ENCODE peak calls at places on chromosomes 13 and 19, in seven cellular contexts. One of them, this sample, is unnamed.

GRCh38 chr19:29798783-29799182 is 13.0 kb upstream of the CCNE1 start:
- DNase-seq in IMR-90: peak
- DNase-seq in mesenchymal stem cell: no peak
- DNase-seq in H1: no peak
- DNase-seq in H9: no peak
- DNase-seq in neuronal stem cell: no peak
- DNase-seq in trophoblast cell: no peak
- DNase-seq in this sample: no peak

GRCh38 chr19:54684537-54684936 is 21.8 kb downstream of the LILRB4 start:
- DNase-seq in IMR-90: no peak
- DNase-seq in H9: no peak
- DNase-seq in mesenchymal stem cell: no peak
- DNase-seq in neuronal stem cell: no peak
- DNase-seq in H1: no peak
- DNase-seq in trophoblast cell: peak
- DNase-seq in this sample: peak

GRCh38 chr13:113123226-113124150 is 889 bp downstream of the F10 start:
- DNase-seq in mesenchymal stem cell: no peak
- DNase-seq in IMR-90: no peak
- DNase-seq in H1: no peak
- DNase-seq in H9: peak
- DNase-seq in trophoblast cell: no peak
- DNase-seq in neuronal stem cell: no peak
- DNase-seq in this sample: peak

GRCh38 chr13:60211548-60211947 is 47.8 kb upstream of the DIAPH3 start:
- DNase-seq in H9: no peak
- DNase-seq in trophoblast cell: no peak
- DNase-seq in mesenchymal stem cell: no peak
- DNase-seq in H1: no peak
- DNase-seq in IMR-90: no peak
- DNase-seq in neuronal stem cell: no peak
- DNase-seq in this sample: peak

GRCh38 chr19:47631681-47632446 is 22.9 kb downstream of the BICRA start:
- DNase-seq in trophoblast cell: peak
- DNase-seq in H1: no peak
- DNase-seq in H9: no peak
- DNase-seq in mesenchymal stem cell: no peak
- DNase-seq in neuronal stem cell: no peak
- DNase-seq in IMR-90: no peak
- DNase-seq in this sample: no peak

GRCh38 chr13:27797228-27797624 is 4.9 kb downstream of the GSX1 start:
- DNase-seq in trophoblast cell: no peak
- DNase-seq in IMR-90: peak
- DNase-seq in neuronal stem cell: peak
- DNase-seq in H9: peak
- DNase-seq in mesenchymal stem cell: peak
- DNase-seq in H1: peak
- DNase-seq in this sample: peak

GRCh38 chr13:95122063-95122462 is 179.2 kb downstream of the ABCC4 start:
- DNase-seq in H1: no peak
- DNase-seq in neuronal stem cell: no peak
- DNase-seq in trophoblast cell: no peak
- DNase-seq in mesenchymal stem cell: peak
- DNase-seq in H9: no peak
- DNase-seq in IMR-90: peak
- DNase-seq in this sample: no peak

GRCh38 chr13:97977376-97977705 is 23.9 kb downstream of the IPO5 start:
- DNase-seq in neuronal stem cell: no peak
- DNase-seq in mesenchymal stem cell: peak
- DNase-seq in H9: no peak
- DNase-seq in H1: no peak
- DNase-seq in trophoblast cell: no peak
- DNase-seq in IMR-90: no peak
- DNase-seq in this sample: no peak

GRCh38 chr13:95005300-95005699 is 293.0 kb upstream of the SOX21 start:
- DNase-seq in mesenchymal stem cell: no peak
- DNase-seq in IMR-90: no peak
- DNase-seq in H1: no peak
- DNase-seq in H9: no peak
- DNase-seq in neuronal stem cell: no peak
- DNase-seq in trophoblast cell: no peak
- DNase-seq in this sample: no peak

GRCh38 chr13:74206061-74206561 is 71.9 kb upstream of the KLF12 start:
- DNase-seq in neuronal stem cell: no peak
- DNase-seq in IMR-90: peak
- DNase-seq in trophoblast cell: peak
- DNase-seq in H1: no peak
- DNase-seq in H9: no peak
- DNase-seq in mesenchymal stem cell: peak
- DNase-seq in this sample: peak

GRCh38 chr13:81686877-81687276 is 1346.0 kb upstream of the SPRY2 start:
- DNase-seq in mesenchymal stem cell: peak
- DNase-seq in IMR-90: no peak
- DNase-seq in trophoblast cell: no peak
- DNase-seq in H9: no peak
- DNase-seq in H1: no peak
- DNase-seq in neuronal stem cell: no peak
- DNase-seq in this sample: no peak

GRCh38 chr19:46944123-46944718 is 75.4 kb upstream of the NPAS1 start:
- DNase-seq in mesenchymal stem cell: no peak
- DNase-seq in trophoblast cell: no peak
- DNase-seq in IMR-90: no peak
- DNase-seq in H9: no peak
- DNase-seq in H1: no peak
- DNase-seq in neuronal stem cell: no peak
- DNase-seq in this sample: no peak

GRCh38 chr13:60583911-60584753 is 187.1 kb downstream of the TDRD3 start:
- DNase-seq in IMR-90: peak
- DNase-seq in H1: peak
- DNase-seq in mesenchymal stem cell: peak
- DNase-seq in neuronal stem cell: no peak
- DNase-seq in H9: peak
- DNase-seq in trophoblast cell: no peak
- DNase-seq in this sample: peak

DNA sequence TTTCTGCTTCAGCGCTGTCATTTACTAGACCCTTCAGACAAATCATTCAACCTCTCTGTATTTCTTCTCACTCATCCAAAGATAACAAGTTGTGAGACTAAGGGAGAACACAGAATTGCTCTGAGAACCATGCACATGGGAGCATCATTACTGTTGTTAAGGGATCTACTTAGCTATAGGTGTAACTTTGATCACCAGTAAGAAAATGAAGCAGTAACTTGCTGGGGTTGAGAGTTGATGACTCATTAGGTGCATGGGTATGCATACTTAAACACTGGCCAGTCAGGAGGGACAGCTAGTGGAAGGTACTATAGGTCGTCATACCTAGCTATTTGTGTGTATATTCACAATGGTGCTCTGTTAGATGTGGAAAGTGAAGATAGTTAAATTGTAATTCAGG is 61.5 kb downstream of the B3GLCT start:
- DNase-seq in IMR-90: no peak
- DNase-seq in mesenchymal stem cell: no peak
- DNase-seq in trophoblast cell: no peak
- DNase-seq in H1: no peak
- DNase-seq in H9: no peak
- DNase-seq in neuronal stem cell: no peak
- DNase-seq in this sample: peak
- H2AK5ac ChIP-seq in IMR-90: no peak
- H2AK5ac ChIP-seq in mesenchymal stem cell: no peak
- H2AK5ac ChIP-seq in trophoblast cell: no peak
- H2AK5ac ChIP-seq in H1: no peak
- H2AK5ac ChIP-seq in H9: no peak
- H2AK5ac ChIP-seq in neuronal stem cell: no peak
- H2AK5ac ChIP-seq in this sample: no peak

GRCh38 chr13:84940801-84941200 is 858.4 kb downstream of the SLITRK6 start:
- DNase-seq in mesenchymal stem cell: no peak
- DNase-seq in neuronal stem cell: no peak
- DNase-seq in H9: no peak
- DNase-seq in H1: no peak
- DNase-seq in IMR-90: no peak
- DNase-seq in trophoblast cell: no peak
- DNase-seq in this sample: no peak

GRCh38 chr13:84940167-84940566 is 859.1 kb downstream of the SLITRK6 start:
- DNase-seq in mesenchymal stem cell: no peak
- DNase-seq in trophoblast cell: no peak
- DNase-seq in neuronal stem cell: no peak
- DNase-seq in IMR-90: no peak
- DNase-seq in H9: no peak
- DNase-seq in H1: no peak
- DNase-seq in this sample: no peak

GRCh38 chr13:84951128-84951527 is 848.1 kb downstream of the SLITRK6 start:
- DNase-seq in H1: no peak
- DNase-seq in trophoblast cell: no peak
- DNase-seq in neuronal stem cell: no peak
- DNase-seq in mesenchymal stem cell: no peak
- DNase-seq in IMR-90: no peak
- DNase-seq in H9: no peak
- DNase-seq in this sample: no peak

GRCh38 chr13:84946144-84946543 is 853.1 kb downstream of the SLITRK6 start:
- DNase-seq in H9: no peak
- DNase-seq in trophoblast cell: no peak
- DNase-seq in mesenchymal stem cell: peak
- DNase-seq in H1: no peak
- DNase-seq in IMR-90: no peak
- DNase-seq in neuronal stem cell: no peak
- DNase-seq in this sample: no peak
- H2AK5ac ChIP-seq in H9: no peak
- H2AK5ac ChIP-seq in trophoblast cell: no peak
- H2AK5ac ChIP-seq in mesenchymal stem cell: no peak
- H2AK5ac ChIP-seq in H1: no peak
- H2AK5ac ChIP-seq in IMR-90: no peak
- H2AK5ac ChIP-seq in neuronal stem cell: no peak
- H2AK5ac ChIP-seq in this sample: no peak

DNA sequence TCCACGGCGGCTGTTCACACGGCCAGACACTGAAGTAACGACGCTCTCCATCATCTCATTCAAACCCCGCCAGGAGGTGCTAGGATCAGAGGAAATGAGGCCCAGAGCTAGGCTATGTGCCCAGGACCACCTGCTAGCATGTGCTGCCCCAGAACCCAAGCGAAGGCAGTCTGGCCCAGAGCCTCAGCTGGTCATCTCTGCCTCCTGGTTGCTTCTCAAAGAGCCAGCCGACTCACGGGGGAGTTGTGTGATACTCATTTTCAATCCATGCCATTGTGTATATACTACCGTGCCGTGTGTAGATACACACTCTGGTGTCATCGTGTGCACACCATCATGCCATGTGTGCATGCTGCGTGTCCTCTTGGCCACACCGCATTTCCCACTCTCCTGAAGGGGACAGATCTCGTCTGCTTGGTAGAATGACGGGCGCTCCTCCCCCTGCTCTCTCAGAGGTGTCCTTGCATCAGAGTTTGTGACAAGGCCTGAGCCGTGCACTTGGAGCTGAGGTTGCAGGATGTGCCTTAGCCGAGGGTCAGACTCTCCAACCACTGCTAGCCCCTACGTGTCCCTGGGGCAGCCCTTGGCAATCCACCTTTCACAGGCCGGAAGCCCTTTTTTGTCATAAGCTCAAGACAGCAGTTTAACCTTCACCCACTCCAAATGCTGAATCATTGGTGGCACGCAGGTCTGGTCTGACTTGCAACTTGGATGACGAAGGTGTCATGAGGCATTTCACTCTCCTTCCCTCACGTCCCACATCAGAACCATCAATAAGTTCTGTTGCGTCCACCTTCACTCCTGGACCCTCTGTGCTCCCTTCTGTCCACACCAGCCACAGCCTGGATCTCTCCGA is 130.4 kb downstream of the CRYL1 start:
- DNase-seq in IMR-90: no peak
- DNase-seq in H1: peak
- DNase-seq in mesenchymal stem cell: no peak
- DNase-seq in H9: no peak
- DNase-seq in neuronal stem cell: no peak
- DNase-seq in trophoblast cell: no peak
- DNase-seq in this sample: no peak
- H2AK5ac ChIP-seq in IMR-90: no peak
- H2AK5ac ChIP-seq in H1: no peak
- H2AK5ac ChIP-seq in mesenchymal stem cell: no peak
- H2AK5ac ChIP-seq in H9: no peak
- H2AK5ac ChIP-seq in neuronal stem cell: peak
- H2AK5ac ChIP-seq in trophoblast cell: peak
- H2AK5ac ChIP-seq in this sample: no peak

DNA sequence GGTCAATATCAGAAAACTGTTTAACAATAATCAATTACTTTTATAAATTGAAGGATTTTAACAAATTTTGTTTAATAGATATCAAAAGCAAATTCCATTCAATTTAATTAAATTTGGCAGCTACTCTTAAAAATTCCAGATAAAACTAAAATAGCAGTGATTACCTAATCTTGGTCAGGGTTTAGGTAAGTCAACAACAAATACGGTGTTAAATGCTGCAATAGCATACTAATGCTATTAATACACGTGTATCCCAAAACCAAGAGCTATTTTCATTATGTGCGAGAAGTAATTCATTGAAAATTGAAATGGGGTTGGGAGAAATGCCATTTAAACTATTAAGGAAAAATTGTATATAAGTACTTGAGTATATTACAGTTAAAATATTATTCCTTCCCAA is 105.6 kb downstream of the DHRS12 start:
- DNase-seq in trophoblast cell: no peak
- DNase-seq in neuronal stem cell: no peak
- DNase-seq in mesenchymal stem cell: no peak
- DNase-seq in IMR-90: no peak
- DNase-seq in H9: no peak
- DNase-seq in H1: no peak
- DNase-seq in this sample: no peak
- H2AK5ac ChIP-seq in trophoblast cell: no peak
- H2AK5ac ChIP-seq in neuronal stem cell: no peak
- H2AK5ac ChIP-seq in mesenchymal stem cell: no peak
- H2AK5ac ChIP-seq in IMR-90: no peak
- H2AK5ac ChIP-seq in H9: no peak
- H2AK5ac ChIP-seq in H1: no peak
- H2AK5ac ChIP-seq in this sample: no peak

GRCh38 chr19:50548191-50549058 is 19.8 kb downstream of the LRRC4B start:
- DNase-seq in H9: no peak
- DNase-seq in IMR-90: no peak
- DNase-seq in neuronal stem cell: no peak
- DNase-seq in mesenchymal stem cell: no peak
- DNase-seq in trophoblast cell: no peak
- DNase-seq in H1: no peak
- DNase-seq in this sample: no peak

GRCh38 chr19:50547385-50548190 is 20.6 kb downstream of the LRRC4B start:
- DNase-seq in mesenchymal stem cell: no peak
- DNase-seq in IMR-90: no peak
- DNase-seq in neuronal stem cell: no peak
- DNase-seq in H1: no peak
- DNase-seq in trophoblast cell: no peak
- DNase-seq in H9: no peak
- DNase-seq in this sample: no peak

GRCh38 chr19:50550594-50550966 is 17.7 kb downstream of the LRRC4B start:
- DNase-seq in H1: no peak
- DNase-seq in neuronal stem cell: no peak
- DNase-seq in H9: no peak
- DNase-seq in mesenchymal stem cell: no peak
- DNase-seq in IMR-90: no peak
- DNase-seq in trophoblast cell: no peak
- DNase-seq in this sample: no peak

GRCh38 chr19:50549927-50550593 is 18.2 kb downstream of the LRRC4B start:
- DNase-seq in mesenchymal stem cell: no peak
- DNase-seq in trophoblast cell: no peak
- DNase-seq in neuronal stem cell: no peak
- DNase-seq in H9: no peak
- DNase-seq in IMR-90: no peak
- DNase-seq in H1: no peak
- DNase-seq in this sample: no peak

GRCh38 chr19:50549059-50549926 is 18.9 kb downstream of the LRRC4B start:
- DNase-seq in H1: no peak
- DNase-seq in trophoblast cell: no peak
- DNase-seq in IMR-90: no peak
- DNase-seq in neuronal stem cell: no peak
- DNase-seq in H9: no peak
- DNase-seq in mesenchymal stem cell: no peak
- DNase-seq in this sample: no peak
- H2AK5ac ChIP-seq in H1: peak
- H2AK5ac ChIP-seq in trophoblast cell: no peak
- H2AK5ac ChIP-seq in IMR-90: no peak
- H2AK5ac ChIP-seq in neuronal stem cell: no peak
- H2AK5ac ChIP-seq in H9: no peak
- H2AK5ac ChIP-seq in mesenchymal stem cell: no peak
- H2AK5ac ChIP-seq in this sample: no peak

This sample was measured in mesendoderm.